ENCODE peak calls at places on chromosome 13, in four cellular contexts. One of them, this sample, is unnamed.

GRCh38 chr13:79678100-79678499 is 197.1 kb downstream of the NDFIP2 start:
- DNase-seq in GM12878: no peak
- DNase-seq in K562: no peak
- DNase-seq in HepG2: peak
- DNase-seq in this sample: no peak

GRCh38 chr13:48528720-48529119 is 4.2 kb downstream of the RCBTB2 start:
- DNase-seq in GM12878: peak
- DNase-seq in K562: no peak
- DNase-seq in HepG2: no peak
- DNase-seq in this sample: no peak

GRCh38 chr13:97359181-97360057 is 74.5 kb upstream of the RAP2A start:
- DNase-seq in GM12878: no peak
- DNase-seq in K562: peak
- DNase-seq in HepG2: peak
- DNase-seq in this sample: peak

GRCh38 chr13:110944121-110944967 is 29.5 kb upstream of the ANKRD10 start:
- DNase-seq in GM12878: no peak
- DNase-seq in K562: peak
- DNase-seq in HepG2: peak
- DNase-seq in this sample: peak

GRCh38 chr13:35630551-35631275 is 154.2 kb upstream of the MAB21L1 start:
- DNase-seq in GM12878: no peak
- DNase-seq in K562: peak
- DNase-seq in HepG2: peak
- DNase-seq in this sample: peak

GRCh38 chr13:95605426-95606125 is 38.9 kb downstream of the DZIP1 start:
- DNase-seq in GM12878: no peak
- DNase-seq in K562: no peak
- DNase-seq in HepG2: no peak
- DNase-seq in this sample: no peak

GRCh38 chr13:29892149-29892548 is 41.7 kb upstream of the UBL3 start:
- DNase-seq in GM12878: no peak
- DNase-seq in K562: no peak
- DNase-seq in HepG2: no peak
- DNase-seq in this sample: peak

GRCh38 chr13:99085139-99085845 is 107.4 kb upstream of the DOCK9 start:
- DNase-seq in GM12878: no peak
- DNase-seq in K562: no peak
- DNase-seq in HepG2: no peak
- DNase-seq in this sample: peak

GRCh38 chr13:63435668-63436275 is 2020.1 kb upstream of the PCDH20 start:
- DNase-seq in GM12878: no peak
- DNase-seq in K562: no peak
- DNase-seq in HepG2: no peak
- DNase-seq in this sample: no peak

GRCh38 chr13:40665754-40666057 is 735 bp downstream of the FOXO1 start:
- DNase-seq in GM12878: no peak
- DNase-seq in K562: peak
- DNase-seq in HepG2: no peak
- DNase-seq in this sample: no peak

GRCh38 chr13:97879646-97880297 is 73.7 kb upstream of the IPO5 start:
- DNase-seq in GM12878: no peak
- DNase-seq in K562: no peak
- DNase-seq in HepG2: no peak
- DNase-seq in this sample: peak

GRCh38 chr13:62168891-62169290 is 753.2 kb upstream of the PCDH20 start:
- DNase-seq in GM12878: no peak
- DNase-seq in K562: no peak
- DNase-seq in HepG2: no peak
- DNase-seq in this sample: no peak

GRCh38 chr13:99686157-99686572 is 184.9 kb downstream of the TM9SF2 start:
- DNase-seq in GM12878: no peak
- DNase-seq in K562: peak
- DNase-seq in HepG2: peak
- DNase-seq in this sample: peak

DNA sequence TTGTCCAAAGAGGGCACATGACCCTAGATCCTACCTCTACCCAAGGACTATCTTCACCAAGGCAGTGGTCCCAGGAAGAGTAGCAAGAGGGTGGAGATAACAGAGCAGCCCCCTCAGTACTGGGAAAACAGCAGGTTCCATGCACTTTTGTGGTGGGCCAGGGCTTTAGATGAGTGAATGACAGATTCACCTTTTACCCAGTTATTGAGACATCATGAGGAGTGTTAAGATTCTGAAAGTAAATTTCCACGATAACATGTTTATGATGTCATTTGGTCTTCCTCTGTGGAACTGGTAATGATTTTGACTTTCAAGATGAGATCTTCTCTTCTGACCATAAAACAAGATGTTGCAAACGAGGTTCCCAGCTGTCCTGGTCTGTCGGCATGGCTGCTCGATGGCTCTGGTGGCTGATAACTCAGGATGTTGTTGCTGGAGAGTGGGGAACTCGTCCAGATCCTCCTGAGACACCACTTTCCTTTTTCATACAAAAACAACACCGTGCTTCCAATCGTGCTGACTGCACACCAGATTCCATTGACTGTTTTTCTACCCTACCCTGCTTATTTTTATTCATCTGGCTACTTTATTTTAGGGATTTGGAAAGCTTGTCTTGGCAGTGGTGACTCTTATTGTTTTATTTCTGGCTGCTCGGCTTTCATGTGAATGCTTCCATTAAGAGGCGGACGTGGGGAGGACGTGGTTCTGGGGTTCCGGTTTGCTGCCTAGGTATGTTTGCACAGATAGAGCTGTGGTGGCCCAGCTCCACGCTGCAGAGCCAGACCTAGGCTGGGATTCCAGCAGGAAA is 88.5 kb downstream of the LRCH1 start:
- DNase-seq in GM12878: no peak
- DNase-seq in K562: no peak
- DNase-seq in HepG2: no peak
- DNase-seq in this sample: no peak
- TF ChIP-seq JUNB in GM12878: no peak
- TF ChIP-seq JUNB in K562: no peak
- TF ChIP-seq JUNB in HepG2: no peak
- TF ChIP-seq JUNB in this sample: no peak

GRCh38 chr13:57636811-57637210 is 5.3 kb downstream of the PCDH17 start:
- DNase-seq in GM12878: no peak
- DNase-seq in K562: no peak
- DNase-seq in HepG2: no peak
- DNase-seq in this sample: no peak
- TF ChIP-seq EZH2 in GM12878: no peak
- TF ChIP-seq EZH2 in K562: no peak
- TF ChIP-seq EZH2 in HepG2: no peak
- TF ChIP-seq EZH2 in this sample: no peak

GRCh38 chr13:22927008-22927393 is 253.8 kb upstream of the SGCG start:
- DNase-seq in GM12878: no peak
- DNase-seq in K562: no peak
- DNase-seq in HepG2: no peak
- DNase-seq in this sample: peak
- H2AFZ ChIP-seq in GM12878: no peak
- H2AFZ ChIP-seq in K562: peak
- H2AFZ ChIP-seq in HepG2: no peak
- H2AFZ ChIP-seq in this sample: peak

GRCh38 chr13:27367570-27367969 is 56.8 kb upstream of the GTF3A start:
- DNase-seq in GM12878: no peak
- DNase-seq in K562: no peak
- DNase-seq in HepG2: no peak
- DNase-seq in this sample: no peak
- TF ChIP-seq JUNB in GM12878: no peak
- TF ChIP-seq JUNB in K562: no peak
- TF ChIP-seq JUNB in HepG2: no peak
- TF ChIP-seq JUNB in this sample: no peak

GRCh38 chr13:28539625-28540286 is 44.8 kb upstream of the FLT1 start:
- DNase-seq in GM12878: no peak
- DNase-seq in K562: no peak
- DNase-seq in HepG2: no peak
- DNase-seq in this sample: no peak
- TF ChIP-seq EZH2 in GM12878: no peak
- TF ChIP-seq EZH2 in K562: no peak
- TF ChIP-seq EZH2 in HepG2: no peak
- TF ChIP-seq EZH2 in this sample: no peak

GRCh38 chr13:109779074-109779473 is 7.3 kb downstream of the IRS2 start:
- DNase-seq in GM12878: no peak
- DNase-seq in K562: no peak
- DNase-seq in HepG2: no peak
- DNase-seq in this sample: no peak
- H2AFZ ChIP-seq in GM12878: no peak
- H2AFZ ChIP-seq in K562: peak
- H2AFZ ChIP-seq in HepG2: no peak
- H2AFZ ChIP-seq in this sample: no peak

DNA sequence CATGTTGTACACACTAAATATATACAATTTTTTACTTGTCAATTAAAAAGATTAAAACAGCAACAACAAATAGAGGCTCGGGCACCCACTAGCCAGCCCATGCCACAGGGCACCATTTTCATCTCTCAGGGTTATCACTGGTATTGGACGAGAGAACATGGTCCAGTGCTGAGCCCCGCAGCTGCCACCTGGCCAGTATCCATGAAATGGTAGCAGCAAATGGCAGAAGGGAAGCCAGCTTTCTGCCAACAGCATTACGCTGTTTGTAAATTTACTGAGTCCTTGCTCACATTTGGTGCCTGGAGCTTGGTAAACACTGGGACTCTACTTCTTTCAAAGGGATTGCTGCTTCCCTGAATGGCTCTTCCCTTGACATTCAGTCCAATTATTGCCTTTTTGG is 87.9 kb upstream of the WASF3 start:
- DNase-seq in GM12878: no peak
- DNase-seq in K562: no peak
- DNase-seq in HepG2: no peak
- DNase-seq in this sample: no peak
- TF ChIP-seq JUNB in GM12878: no peak
- TF ChIP-seq JUNB in K562: no peak
- TF ChIP-seq JUNB in HepG2: no peak
- TF ChIP-seq JUNB in this sample: no peak

DNA sequence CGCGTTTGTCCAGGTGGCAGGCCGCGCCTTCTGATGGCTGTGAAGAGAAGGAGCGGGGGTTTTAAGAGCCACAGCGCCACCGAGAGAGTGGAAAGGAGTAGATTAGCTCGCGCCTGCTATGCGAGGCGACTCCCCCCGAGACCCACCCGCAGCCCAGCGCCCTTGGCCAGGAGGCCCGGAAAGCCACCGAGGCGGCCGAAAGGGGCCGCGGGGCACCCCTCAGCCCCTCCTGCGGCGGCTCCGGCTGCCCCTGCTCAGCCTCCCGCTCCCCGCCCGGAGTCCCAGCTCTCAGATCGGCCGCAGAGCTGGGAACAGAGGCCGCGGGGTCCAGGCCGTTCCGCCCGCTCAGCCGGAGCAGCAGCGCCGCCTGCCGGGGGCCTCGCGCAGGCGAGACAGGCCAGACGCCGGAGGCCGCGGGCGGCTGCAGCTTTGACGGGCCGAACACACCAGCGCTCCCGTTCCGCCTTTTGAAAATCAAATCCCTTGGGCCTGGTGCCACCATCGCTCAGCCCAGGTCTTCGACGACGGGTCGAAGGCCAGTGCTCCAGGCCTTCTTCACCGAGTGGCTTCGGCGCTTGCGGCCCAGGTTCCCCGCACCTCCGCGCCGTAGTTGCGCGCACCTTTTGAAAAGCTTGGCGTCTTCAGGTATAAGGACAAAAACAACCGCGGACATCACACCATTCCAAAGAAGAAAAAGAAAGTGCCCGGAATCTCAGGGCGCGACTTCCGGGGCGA is 15.3 kb downstream of the CDX2 start:
- DNase-seq in GM12878: no peak
- DNase-seq in K562: peak
- DNase-seq in HepG2: peak
- DNase-seq in this sample: peak
- TF ChIP-seq EZH2 in GM12878: no peak
- TF ChIP-seq EZH2 in K562: no peak
- TF ChIP-seq EZH2 in HepG2: no peak
- TF ChIP-seq EZH2 in this sample: peak

GRCh38 chr13:100773429-100773828 is 98.8 kb upstream of the TMTC4 start:
- DNase-seq in GM12878: no peak
- DNase-seq in K562: no peak
- DNase-seq in HepG2: no peak
- DNase-seq in this sample: no peak

DNA sequence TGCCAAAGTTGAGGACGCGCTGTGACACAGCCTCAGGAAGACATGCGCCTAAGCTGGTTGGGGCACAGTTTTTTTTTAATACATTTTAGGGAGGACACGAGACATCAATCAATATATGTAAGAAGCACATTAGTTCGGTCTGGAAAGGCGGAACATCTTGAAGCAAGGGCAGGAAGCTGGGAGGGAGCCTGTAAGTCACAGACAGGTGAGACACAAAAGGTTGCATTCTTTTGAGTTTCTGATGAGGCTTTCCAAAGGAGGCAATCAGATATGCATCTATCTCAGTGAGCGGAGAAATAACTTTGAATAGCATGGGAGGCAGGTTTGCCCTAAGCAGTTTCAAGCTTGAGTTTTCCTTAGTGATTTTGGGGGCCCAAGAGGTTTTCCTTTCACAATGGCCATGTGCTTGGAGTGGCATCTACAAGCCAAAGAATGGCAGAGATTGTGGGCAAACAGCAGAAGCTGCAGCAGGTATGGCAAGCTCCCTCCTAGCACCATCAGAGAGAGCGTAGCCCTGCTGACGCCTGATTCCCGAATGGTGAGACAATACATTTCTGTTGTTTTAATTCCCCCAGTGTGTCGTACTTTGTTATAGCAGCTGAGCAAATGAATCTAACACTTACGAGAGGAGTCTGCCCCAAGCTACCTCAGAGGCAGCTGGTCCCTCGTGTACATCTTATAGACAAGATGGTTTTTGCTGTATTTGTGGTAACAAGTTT is 99.5 kb upstream of the TMTC4 start:
- DNase-seq in GM12878: no peak
- DNase-seq in K562: no peak
- DNase-seq in HepG2: no peak
- DNase-seq in this sample: peak
- H2AFZ ChIP-seq in GM12878: no peak
- H2AFZ ChIP-seq in K562: no peak
- H2AFZ ChIP-seq in HepG2: no peak
- H2AFZ ChIP-seq in this sample: peak

This sample was measured in GM23338.